ENCODE peak calls at places on chromosome 19, in four cellular contexts. S is psoas muscle, D is nephron progenitor cell, K is cortex of kidney. G is an unnamed sample.

GRCh38 chr19:2589441-2589840 is 113.1 kb downstream of the GNG7 start:
- DNase-seq in S (no peak), D (no peak), K (no peak), G (no peak)

GRCh38 chr19:18496167-18496979 is 25.5 kb downstream of the ELL start:
- DNase-seq in S (no peak), D (no peak), K (no peak), G (no peak)

GRCh38 chr19:18798384-18799352 is 7.6 kb upstream of the COMP start:
- DNase-seq in S (no peak), D (peak), K (no peak), G (no peak)

GRCh38 chr19:49637865-49638350 is 2.0 kb downstream of the RRAS start:
- DNase-seq in S (peak), D (peak), K (no peak), G (peak)

GRCh38 chr19:48991823-48992570 is 1.1 kb downstream of the GYS1 start:
- DNase-seq in S (peak), D (no peak), K (no peak), G (no peak)

GRCh38 chr19:32924200-32924599 is 47.6 kb downstream of the CEP89 start:
- DNase-seq in S (no peak), D (no peak), K (no peak), G (no peak)

GRCh38 chr19:55471266-55471665 is 5.2 kb upstream of the ZNF628 start:
- DNase-seq in S (no peak), D (no peak), K (no peak), G (no peak)

GRCh38 chr19:13104848-13105646 is 2.4 kb upstream of the LYL1 start:
- DNase-seq in S (no peak), D (no peak), K (no peak), G (no peak)

GRCh38 chr19:10601999-10602329 is 14.9 kb upstream of the AP1M2 start:
- DNase-seq in S (no peak), D (no peak), K (no peak), G (no peak)

GRCh38 chr19:54142166-54142780 is 4.7 kb downstream of the CNOT3 start:
- DNase-seq in S (no peak), D (no peak), K (no peak), G (no peak)

GRCh38 chr19:54325194-54325621 is 12.2 kb upstream of the LILRA5 start:
- DNase-seq in S (no peak), D (peak), K (no peak), G (peak)

GRCh38 chr19:40585677-40586422 is 9.2 kb downstream of the SHKBP1 start:
- DNase-seq in S (no peak), D (no peak), K (no peak), G (no peak)

G was measured in NCI-H1436.